ENCODE peak calls at places on chromosomes 7 and 10, in ten cellular contexts. U is nucleus accumbens; A is sigmoid colon; J is CD8-positive, alpha-beta T cell; L is Caki2; H is bronchial epithelial cell; G is right atrium auricular region; F is small intestine; S is lower lobe of right lung; C is stimulated activated CD8-positive, alpha-beta memory T cell treated with anti-CD3 and anti-CD28 coated beads, Interleukin-2, amount 100 ng/mL, for 48 hours. W is an unnamed sample.

GRCh38 chr10:124739996-124740373 is 4.2 kb downstream of the FAM53B start:
- DNase-seq in A (no peak), L (no peak), U (no peak), J (no peak), C (no peak), G (peak), S (no peak), F (no peak), H (no peak), W (no peak)

GRCh38 chr10:132634241-132634946 is 96.8 kb downstream of the INPP5A start:
- DNase-seq in G (no peak), S (no peak), C (no peak), H (no peak), J (no peak), U (no peak), F (peak), A (peak), L (no peak), W (no peak)

GRCh38 chr10:1572519-1573333 is 164.6 kb downstream of the ADARB2 start:
- DNase-seq in A (peak), H (no peak), J (no peak), F (no peak), U (no peak), G (no peak), L (no peak), C (no peak), S (no peak), W (no peak)

GRCh38 chr7:155164316-155164715 is 94.2 kb downstream of the HTR5A start:
- DNase-seq in L (no peak), H (no peak), C (no peak), S (no peak), G (no peak), U (no peak), A (no peak), J (no peak), F (no peak), W (no peak)

GRCh38 chr10:129766611-129767550 is 197.2 kb downstream of the EBF3 start:
- DNase-seq in J (no peak), G (peak), U (no peak), L (no peak), S (peak), H (no peak), F (no peak), A (peak), C (no peak), W (no peak)

GRCh38 chr7:72577107-72577506 is 165.0 kb upstream of the CALN1 start:
- DNase-seq in G (no peak), J (no peak), C (no peak), U (no peak), F (no peak), L (no peak), A (no peak), S (no peak), H (no peak), W (no peak)

GRCh38 chr10:58641708-58642107 is 129.0 kb downstream of the BICC1 start:
- DNase-seq in A (no peak), H (peak), C (no peak), L (no peak), G (no peak), U (no peak), F (no peak), J (no peak), S (no peak), W (no peak)

GRCh38 chr7:14876194-14876593 is 26.4 kb downstream of the DGKB start:
- DNase-seq in C (no peak), S (no peak), L (no peak), J (no peak), F (no peak), A (no peak), U (no peak), H (no peak), G (no peak), W (no peak)

GRCh38 chr10:132193907-132194552 is 7.3 kb downstream of the DPYSL4 start:
- DNase-seq in F (no peak), A (no peak), S (peak), H (no peak), G (no peak), C (no peak), U (no peak), L (peak), J (no peak), W (no peak)

GRCh38 chr10:89235073-89235798 is 16.3 kb downstream of the LIPA start:
- DNase-seq in H (no peak), L (no peak), F (no peak), J (no peak), S (peak), U (peak), A (peak), G (peak), C (no peak), W (no peak)